ENCODE peak calls at places on chromosome 19, in ten cellular contexts. I is IMR-90, N is AG09319, G is astrocyte of the spinal cord, J is neural crest cell, R is AG09309, Y is cardiac fibroblast, F is fibroblast of villous mesenchyme, Q is upper lobe of right lung, A is fibroblast of mammary gland. K is an unnamed sample.
A peak's percentile ranks its signal among the peaks of the same experiment; 100 is the strongest.

GRCh38 chr19:10180459-10180858 is 14.3 kb downstream of the DNMT1 start:
- DNase-seq in Q (no peak), Y (no peak), N (no peak), F (no peak), J (no peak), A (no peak), G (no peak), I (no peak), R (no peak), K (no peak)

GRCh38 chr19:30696514-30696913 is 324.3 kb downstream of the ZNF536 start:
- DNase-seq in A (no peak), R (no peak), Y (no peak), N (no peak), Q (no peak), I (peak; percentile 9), J (peak; percentile 38), F (no peak), G (no peak), K (no peak)

GRCh38 chr19:33450689-33451088 is 70.9 kb downstream of the PEPD start:
- DNase-seq in N (no peak), Y (no peak), G (no peak), Q (no peak), A (no peak), R (no peak), F (no peak), I (no peak), J (no peak), K (no peak)

GRCh38 chr19:15213715-15214381 is 13.1 kb upstream of the NOTCH3 start:
- DNase-seq in J (no peak), Y (peak; percentile 79), N (no peak), Q (no peak), G (no peak), A (peak; percentile 59), F (no peak), R (no peak), I (no peak), K (peak; percentile 39)

GRCh38 chr19:7662657-7663056 is 6.2 kb upstream of the RETN start:
- DNase-seq in Q (no peak), J (no peak), R (no peak), I (no peak), Y (no peak), G (no peak), F (no peak), A (no peak), N (no peak), K (no peak)

GRCh38 chr19:29487432-29487831 is 38.4 kb upstream of the VSTM2B start:
- DNase-seq in J (no peak), Y (no peak), A (no peak), Q (peak; percentile 36), G (no peak), R (no peak), N (no peak), I (no peak), F (no peak), K (no peak)

GRCh38 chr19:8213827-8214672 is 4.9 kb downstream of the CERS4 start:
- DNase-seq in R (no peak), Y (no peak), A (no peak), Q (no peak), G (no peak), J (no peak), F (no peak), I (no peak), N (no peak), K (no peak)

GRCh38 chr19:58511353-58512208 is at the start of gene SLC27A5:
- DNase-seq in J (no peak), F (no peak), Q (no peak), I (no peak), R (no peak), N (no peak), G (no peak), Y (no peak), A (no peak), K (no peak)

GRCh38 chr19:55488986-55489710 is 912 bp downstream of the SSC5D start:
- DNase-seq in I (no peak), G (no peak), Q (no peak), N (no peak), R (no peak), J (no peak), Y (no peak), F (no peak), A (peak; percentile 30), K (peak; percentile 59)

DNA sequence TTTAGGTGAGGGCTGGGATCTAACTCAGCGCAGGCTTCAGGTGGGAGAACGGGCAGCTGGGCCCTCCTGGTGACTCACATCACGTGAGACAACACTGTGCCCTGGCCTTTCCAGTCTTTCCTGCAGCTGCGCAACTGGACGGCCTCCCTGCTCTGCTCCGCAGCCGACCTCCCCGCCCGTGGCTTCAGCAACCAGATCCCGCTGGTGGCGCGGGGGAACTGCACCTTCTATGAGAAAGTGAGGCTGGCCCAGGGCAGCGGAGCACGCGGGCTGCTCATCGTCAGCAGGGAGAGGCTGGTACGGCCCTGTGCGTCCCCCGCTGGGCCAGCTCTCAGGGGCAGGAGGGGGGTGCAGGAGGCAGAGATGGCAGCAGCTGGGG is 8.8 kb downstream of the SPPL2B start:
- DNase-seq in A (peak; percentile 74), F (peak; percentile 75), J (peak; percentile 69), N (no peak), G (peak; percentile 63), Y (peak; percentile 37), Q (no peak), R (no peak), I (peak; percentile 43), K (peak; percentile 85)
- TF ChIP-seq CTCF in A (peak; percentile 29), F (peak; percentile 34), J (peak; percentile 58), N (no peak), G (peak; percentile 46), Y (peak; percentile 8), Q (no peak), R (no peak), I (peak; percentile 5), K (peak; percentile 4)

GRCh38 chr19:44512326-44513298 is 12.3 kb upstream of the ZNF180 start:
- DNase-seq in R (peak; percentile 31), Q (no peak), J (peak; percentile 59), G (peak; percentile 14), F (peak; percentile 38), Y (peak; percentile 81), I (peak; percentile 58), N (peak; percentile 3), A (peak; percentile 50), K (peak; percentile 42)
- TF ChIP-seq CTCF in R (peak; percentile 77), Q (peak; percentile 25), J (peak; percentile 64), G (peak; percentile 64), F (peak; percentile 58), Y (peak; percentile 76), I (peak; percentile 59), N (peak; percentile 29), A (peak; percentile 55), K (peak; percentile 45)

GRCh38 chr19:16338470-16339360 is 14.1 kb downstream of the KLF2 start:
- DNase-seq in Q (peak; percentile 76), N (peak; percentile 46), F (peak; percentile 84), G (peak; percentile 94), Y (peak; percentile 88), I (peak; percentile 96), J (no peak), A (peak; percentile 90), R (peak; percentile 69), K (peak; percentile 93)
- TF ChIP-seq CTCF in Q (no peak), N (no peak), F (peak; percentile 11), G (no peak), Y (no peak), I (peak; percentile 15), J (no peak), A (peak; percentile 10), R (no peak), K (no peak)

GRCh38 chr19:12052571-12053169 is at the start of gene ZNF878:
- DNase-seq in I (peak; percentile 85), Y (peak; percentile 78), F (peak; percentile 82), Q (peak; percentile 94), J (peak; percentile 92), G (peak; percentile 83), R (no peak), N (peak; percentile 47), A (peak; percentile 68), K (peak; percentile 75)
- TF ChIP-seq CTCF in I (no peak), Y (no peak), F (peak; percentile 12), Q (no peak), J (peak; percentile 37), G (peak; percentile 14), R (no peak), N (peak; percentile 4), A (no peak), K (no peak)